ENCODE peak calls at places on chromosome 7, in eight cellular contexts. Q is BE2C; O is cortex of kidney; C is stimulated activated CD4-positive, alpha-beta T cell treated with anti-CD3 and anti-CD28 coated beads, Interleukin-15, amount 100 ng/mL, for 1 hour; N is head of caudate nucleus; L is tibial nerve; U is C1 segment of cervical spinal cord; A is germinal center. D is an unnamed sample.

GRCh38 chr7:151901828-151902227 is 24.9 kb upstream of the PRKAG2 start:
- DNase-seq in Q (no peak), C (no peak), N (no peak), U (no peak), L (no peak), A (no peak), O (no peak), D (no peak)

GRCh38 chr7:309586-310228 is 19.7 kb downstream of the FOXL3 start:
- DNase-seq in L (no peak), U (no peak), C (no peak), N (no peak), A (no peak), O (no peak), Q (peak), D (no peak)

GRCh38 chr7:100540073-100540723 is 1.2 kb downstream of the AGFG2 start:
- DNase-seq in U (no peak), A (no peak), L (no peak), Q (no peak), O (no peak), N (no peak), C (no peak), D (no peak)

GRCh38 chr7:80771523-80771922 is 133.1 kb downstream of the CD36 start:
- DNase-seq in A (no peak), U (no peak), Q (no peak), C (no peak), N (no peak), L (no peak), O (no peak), D (no peak)

GRCh38 chr7:24216576-24217116 is 67.3 kb upstream of the NPY start:
- DNase-seq in L (no peak), N (no peak), C (no peak), A (no peak), U (no peak), Q (no peak), O (no peak), D (peak)

GRCh38 chr7:35253680-35254495 is at the start of gene TBX20:
- DNase-seq in O (no peak), L (no peak), U (no peak), A (peak), C (no peak), Q (peak), N (no peak), D (no peak)

GRCh38 chr7:99599836-99600235 is 1.8 kb downstream of the TMEM225B start:
- DNase-seq in A (no peak), C (no peak), L (no peak), O (no peak), U (no peak), N (no peak), Q (no peak), D (no peak)

GRCh38 chr7:151408839-151409554 is 841 bp downstream of the WDR86 start:
- DNase-seq in C (no peak), A (peak), O (no peak), N (no peak), U (no peak), L (peak), Q (no peak), D (no peak)

GRCh38 chr7:148983220-148984146 is 44.8 kb downstream of the PDIA4 start:
- DNase-seq in A (peak), O (no peak), L (no peak), Q (peak), N (peak), C (peak), U (peak), D (no peak)

GRCh38 chr7:150972094-150972493 is 6.0 kb downstream of the KCNH2 start:
- DNase-seq in C (no peak), O (no peak), L (no peak), Q (peak), A (no peak), U (no peak), N (peak), D (no peak)

GRCh38 chr7:158074896-158075632 is 512.6 kb downstream of the PTPRN2 start:
- DNase-seq in Q (no peak), U (no peak), N (no peak), A (no peak), O (no peak), C (no peak), L (no peak), D (no peak)

GRCh38 chr7:138738114-138738513 is 37.0 kb upstream of the SVOPL start:
- DNase-seq in C (no peak), O (no peak), U (no peak), Q (no peak), N (no peak), A (no peak), L (no peak), D (no peak)

GRCh38 chr7:129779602-129780256 is 168.2 kb downstream of the NRF1 start:
- DNase-seq in A (peak), L (no peak), O (no peak), U (no peak), Q (no peak), C (peak), N (no peak), D (no peak)

GRCh38 chr7:100567045-100567730 is 6.5 kb downstream of the SAP25 start:
- DNase-seq in A (no peak), Q (peak), N (no peak), L (no peak), C (no peak), O (no peak), U (no peak), D (no peak)

GRCh38 chr7:115924398-115924797 is 106.2 kb downstream of the TFEC start:
- DNase-seq in A (no peak), N (no peak), O (no peak), C (no peak), Q (no peak), U (no peak), L (no peak), D (no peak)

GRCh38 chr7:77383333-77383740 is 32.8 kb downstream of the GSAP start:
- DNase-seq in A (no peak), Q (no peak), N (no peak), L (no peak), U (no peak), C (no peak), O (no peak), D (no peak)

GRCh38 chr7:104142147-104142546 is 65.7 kb downstream of the ORC5 start:
- DNase-seq in A (no peak), Q (no peak), L (no peak), N (no peak), C (no peak), U (no peak), O (no peak), D (no peak)

GRCh38 chr7:134831862-134832261 is 52.4 kb downstream of the CALD1 start:
- DNase-seq in U (no peak), O (no peak), N (peak), A (no peak), C (no peak), Q (no peak), L (no peak), D (no peak)

GRCh38 chr7:50497068-50497642 is 47.0 kb upstream of the FIGNL1 start:
- DNase-seq in A (no peak), C (no peak), N (no peak), L (no peak), U (no peak), O (no peak), Q (peak), D (no peak)

GRCh38 chr7:121558288-121558687 is 162.2 kb upstream of the FAM3C start:
- DNase-seq in U (no peak), Q (no peak), O (no peak), A (no peak), N (no peak), L (no peak), C (no peak), D (no peak)

GRCh38 chr7:116630932-116631449 is 41.0 kb upstream of the MET start:
- DNase-seq in U (no peak), C (no peak), O (no peak), Q (no peak), N (no peak), A (peak), L (peak), D (peak)

GRCh38 chr7:154385214-154385613 is 333.0 kb downstream of the DPP6 start:
- DNase-seq in L (no peak), C (no peak), A (no peak), O (no peak), Q (no peak), U (no peak), N (peak), D (no peak)

GRCh38 chr7:27921081-27921836 is 181.3 kb downstream of the TAX1BP1 start:
- DNase-seq in L (no peak), Q (peak), N (no peak), A (peak), O (no peak), C (no peak), U (no peak), D (peak)

GRCh38 chr7:74481458-74482324 is 28.0 kb downstream of the GTF2IRD1 start:
- DNase-seq in U (no peak), N (no peak), L (no peak), A (no peak), C (no peak), Q (no peak), O (no peak), D (no peak)

GRCh38 chr7:151276651-151277590 is 28.4 kb upstream of the SMARCD3 start:
- DNase-seq in O (no peak), C (peak), N (peak), L (no peak), U (no peak), Q (peak), A (peak), D (peak)

GRCh38 chr7:95209778-95210177 is 114.6 kb downstream of the PON1 start:
- DNase-seq in A (no peak), O (no peak), Q (no peak), C (no peak), L (no peak), N (no peak), U (no peak), D (no peak)

GRCh38 chr7:11450246-11450645 is 381.8 kb downstream of the THSD7A start:
- DNase-seq in C (no peak), Q (no peak), U (no peak), O (no peak), N (no peak), L (no peak), A (no peak), D (no peak)

GRCh38 chr7:147759327-147759943 is 831.1 kb upstream of the C7orf33 start:
- DNase-seq in N (no peak), U (no peak), Q (no peak), A (no peak), L (no peak), O (no peak), C (no peak), D (no peak)

GRCh38 chr7:104859754-104860426 is 154.1 kb upstream of the KMT2E start:
- DNase-seq in N (no peak), C (no peak), O (no peak), L (no peak), U (no peak), A (no peak), Q (no peak), D (no peak)

GRCh38 chr7:46089281-46089680 is 168.2 kb upstream of the IGFBP3 start:
- DNase-seq in Q (no peak), L (no peak), N (no peak), U (no peak), C (no peak), A (no peak), O (no peak), D (no peak)

GRCh38 chr7:2609001-2609411 is 22.8 kb upstream of the TTYH3 start:
- DNase-seq in N (no peak), A (peak), C (no peak), Q (no peak), U (no peak), O (no peak), L (no peak), D (no peak)

GRCh38 chr7:75922966-75923603 is 8.1 kb downstream of the POR start:
- DNase-seq in O (no peak), U (no peak), L (no peak), N (no peak), C (no peak), Q (no peak), A (no peak), D (no peak)

GRCh38 chr7:134784251-134785049 is 5.0 kb downstream of the CALD1 start:
- DNase-seq in U (no peak), L (no peak), A (no peak), O (no peak), N (no peak), Q (no peak), C (no peak), D (no peak)

GRCh38 chr7:156544919-156545715 is 95.5 kb upstream of the RNF32 start:
- DNase-seq in N (no peak), U (no peak), L (no peak), C (no peak), A (no peak), O (no peak), Q (no peak), D (no peak)

D was measured in retinal pigment epithelial cell.